ENCODE peak calls at places on chromosome 13, in four cellular contexts. One of them, this sample, is unnamed.

GRCh38 chr13:103517066-103517767 is 451.0 kb upstream of the SLC10A2 start:
- DNase-seq in A549: no peak
- DNase-seq in GM12878: peak; percentile 57
- DNase-seq in K562: no peak
- DNase-seq in this sample: no peak

GRCh38 chr13:98295371-98295770 is 118.3 kb upstream of the RNF113B start:
- DNase-seq in A549: no peak
- DNase-seq in GM12878: no peak
- DNase-seq in K562: no peak
- DNase-seq in this sample: peak; percentile 66

GRCh38 chr13:20814224-20814910 is 40.6 kb upstream of the EEF1AKMT1 start:
- DNase-seq in A549: peak; percentile 46
- DNase-seq in GM12878: no peak
- DNase-seq in K562: no peak
- DNase-seq in this sample: peak; percentile 96

GRCh38 chr13:26048745-26049144 is 3.1 kb downstream of the SHISA2 start:
- DNase-seq in A549: no peak
- DNase-seq in GM12878: no peak
- DNase-seq in K562: no peak
- DNase-seq in this sample: no peak

GRCh38 chr13:53445682-53446081 is 417.1 kb downstream of the OLFM4 start:
- DNase-seq in A549: no peak
- DNase-seq in GM12878: no peak
- DNase-seq in K562: no peak
- DNase-seq in this sample: no peak

GRCh38 chr13:90360785-90361184 is 986.7 kb upstream of the MIR17HG start:
- DNase-seq in A549: no peak
- DNase-seq in GM12878: no peak
- DNase-seq in K562: no peak
- DNase-seq in this sample: no peak

GRCh38 chr13:98416408-98416807 is 160.5 kb downstream of the STK24 start:
- DNase-seq in A549: no peak
- DNase-seq in GM12878: no peak
- DNase-seq in K562: no peak
- DNase-seq in this sample: no peak

GRCh38 chr13:29746167-29746677 is 104.2 kb downstream of the UBL3 start:
- DNase-seq in A549: no peak
- DNase-seq in GM12878: no peak
- DNase-seq in K562: no peak
- DNase-seq in this sample: no peak

GRCh38 chr13:97567510-97568243 is 133.7 kb downstream of the RAP2A start:
- DNase-seq in A549: peak; percentile 54
- DNase-seq in GM12878: peak; percentile 37
- DNase-seq in K562: no peak
- DNase-seq in this sample: peak; percentile 50

GRCh38 chr13:113485545-113485944 is 5.0 kb downstream of the DCUN1D2 start:
- DNase-seq in A549: no peak
- DNase-seq in GM12878: no peak
- DNase-seq in K562: no peak
- DNase-seq in this sample: no peak

GRCh38 chr13:40389081-40389641 is 277.3 kb downstream of the FOXO1 start:
- DNase-seq in A549: no peak
- DNase-seq in GM12878: peak; percentile 4
- DNase-seq in K562: no peak
- DNase-seq in this sample: no peak

GRCh38 chr13:49840266-49840665 is 47.8 kb upstream of the KPNA3 start:
- DNase-seq in A549: no peak
- DNase-seq in GM12878: no peak
- DNase-seq in K562: no peak
- DNase-seq in this sample: peak; percentile 14

GRCh38 chr13:81326913-81327312 is 986.0 kb upstream of the SPRY2 start:
- DNase-seq in A549: no peak
- DNase-seq in GM12878: no peak
- DNase-seq in K562: no peak
- DNase-seq in this sample: no peak
- TF ChIP-seq ELK1 in A549: no peak
- TF ChIP-seq ELK1 in GM12878: no peak
- TF ChIP-seq ELK1 in K562: no peak
- TF ChIP-seq ELK1 in this sample: no peak

GRCh38 chr13:111517641-111518010 is 197.2 kb downstream of the TEX29 start:
- DNase-seq in A549: no peak
- DNase-seq in GM12878: no peak
- DNase-seq in K562: no peak
- DNase-seq in this sample: no peak

GRCh38 chr13:111515648-111516047 is 195.2 kb downstream of the TEX29 start:
- DNase-seq in A549: no peak
- DNase-seq in GM12878: no peak
- DNase-seq in K562: no peak
- DNase-seq in this sample: no peak

GRCh38 chr13:111518161-111518791 is 197.8 kb downstream of the TEX29 start:
- DNase-seq in A549: peak; percentile 12
- DNase-seq in GM12878: no peak
- DNase-seq in K562: peak; percentile 10
- DNase-seq in this sample: no peak

GRCh38 chr13:111514646-111515617 is 194.5 kb downstream of the TEX29 start:
- DNase-seq in A549: no peak
- DNase-seq in GM12878: no peak
- DNase-seq in K562: no peak
- DNase-seq in this sample: no peak

DNA sequence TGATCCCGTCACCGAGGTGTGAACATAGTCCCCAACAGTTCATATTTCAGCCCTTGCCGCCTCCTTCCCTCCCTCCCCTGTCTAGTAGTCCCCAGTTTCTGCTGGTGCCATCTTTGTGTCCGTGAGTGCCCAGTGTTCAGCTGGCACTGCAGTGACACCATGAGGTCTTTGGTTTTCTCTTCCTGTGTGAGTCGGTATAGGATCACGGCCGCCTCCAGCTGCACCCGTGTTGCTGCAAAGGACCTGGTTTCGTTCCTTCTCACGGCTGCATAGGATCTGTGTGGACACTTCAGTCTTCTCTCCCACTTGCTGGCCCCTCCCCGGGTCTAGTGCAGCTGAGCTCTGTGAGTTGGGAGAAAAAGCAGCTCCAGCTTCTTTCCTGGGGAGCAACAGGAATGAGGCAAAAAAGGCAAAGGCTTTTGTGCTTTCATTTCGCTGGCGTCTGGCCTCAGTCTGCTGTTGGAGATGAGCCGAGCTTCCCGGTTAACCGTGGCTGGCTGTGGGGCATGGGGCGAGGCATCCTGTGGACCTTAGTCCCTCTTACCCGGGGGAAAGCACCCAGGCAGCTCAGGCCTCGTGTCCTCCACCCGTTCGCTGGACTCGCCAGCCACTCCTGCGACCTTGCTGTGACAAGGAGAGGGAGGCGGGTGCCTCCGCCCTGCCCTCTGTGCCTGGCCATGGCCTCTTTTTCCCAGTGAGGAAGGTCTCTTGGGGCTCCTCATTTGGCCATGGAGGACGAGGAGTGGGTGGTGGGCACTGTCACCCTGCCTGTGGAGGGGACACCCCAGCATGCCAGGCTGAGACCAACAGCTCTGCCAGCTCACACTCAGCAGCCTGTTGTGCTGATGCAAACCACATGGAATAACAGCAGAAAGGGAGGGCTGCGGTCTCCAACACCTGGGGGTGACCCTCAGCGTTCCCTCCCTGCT is 196.5 kb downstream of the TEX29 start:
- DNase-seq in A549: no peak
- DNase-seq in GM12878: no peak
- DNase-seq in K562: no peak
- DNase-seq in this sample: no peak
- H3K4me3 ChIP-seq in A549: no peak overlapping the region
- H3K4me3 ChIP-seq in GM12878: no peak overlapping the region
- H3K4me3 ChIP-seq in K562: no peak overlapping the region
- H3K4me3 ChIP-seq in this sample: no peak overlapping the region

DNA sequence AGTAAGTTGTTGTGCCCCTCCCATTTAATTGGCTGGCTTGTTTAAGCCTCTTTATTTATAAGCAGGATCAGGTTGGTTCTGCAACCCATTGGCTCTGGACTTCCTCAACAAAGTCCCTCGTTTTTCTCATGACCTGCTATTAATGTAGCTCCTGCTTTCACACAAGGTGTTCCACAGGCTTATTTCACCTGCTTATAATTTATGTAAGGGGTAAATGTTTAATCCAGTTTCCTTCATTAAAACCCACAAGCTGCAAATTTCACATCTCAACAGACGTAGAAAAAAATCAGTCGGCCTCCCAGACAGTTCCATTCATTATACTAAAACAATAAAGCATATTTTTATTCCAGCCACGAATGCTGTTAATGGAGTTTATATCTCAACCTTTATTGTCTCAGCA is 86.1 kb downstream of the TBC1D4 start:
- DNase-seq in A549: no peak
- DNase-seq in GM12878: no peak
- DNase-seq in K562: no peak
- DNase-seq in this sample: no peak
- TF ChIP-seq ELK1 in A549: no peak
- TF ChIP-seq ELK1 in GM12878: no peak
- TF ChIP-seq ELK1 in K562: no peak
- TF ChIP-seq ELK1 in this sample: no peak

GRCh38 chr13:101917833-101918755 is 465.6 kb downstream of the ITGBL1 start:
- DNase-seq in A549: no peak
- DNase-seq in GM12878: no peak
- DNase-seq in K562: no peak
- DNase-seq in this sample: no peak

GRCh38 chr13:101916108-101916757 is 463.8 kb downstream of the ITGBL1 start:
- DNase-seq in A549: peak; percentile 37
- DNase-seq in GM12878: no peak
- DNase-seq in K562: no peak
- DNase-seq in this sample: no peak

GRCh38 chr13:101915755-101916107 is 463.3 kb downstream of the ITGBL1 start:
- DNase-seq in A549: no peak
- DNase-seq in GM12878: no peak
- DNase-seq in K562: no peak
- DNase-seq in this sample: no peak

GRCh38 chr13:101916758-101917474 is 464.4 kb downstream of the ITGBL1 start:
- DNase-seq in A549: no peak
- DNase-seq in GM12878: no peak
- DNase-seq in K562: no peak
- DNase-seq in this sample: no peak

DNA sequence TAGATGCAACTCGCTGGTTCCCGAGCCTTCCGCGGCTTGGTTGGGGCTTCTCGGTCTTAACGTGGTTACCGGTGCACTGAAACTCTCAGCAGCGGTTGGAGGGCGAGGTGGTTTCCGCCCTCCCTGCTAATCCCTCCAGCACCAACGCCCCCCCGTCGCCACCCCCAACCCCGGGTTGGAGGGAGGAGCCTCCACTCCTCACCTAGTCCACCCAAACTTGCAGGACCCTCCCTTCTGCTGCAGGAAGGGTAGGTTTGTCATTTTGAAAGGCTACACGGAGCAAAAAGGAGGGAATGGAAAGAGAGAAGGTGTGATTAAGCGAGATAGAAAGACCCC is 465.0 kb downstream of the ITGBL1 start:
- DNase-seq in A549: no peak
- DNase-seq in GM12878: no peak
- DNase-seq in K562: no peak
- DNase-seq in this sample: no peak
- H3K4me3 ChIP-seq in A549: no peak overlapping the region
- H3K4me3 ChIP-seq in GM12878: no peak overlapping the region
- H3K4me3 ChIP-seq in K562: no peak overlapping the region
- H3K4me3 ChIP-seq in this sample: no peak overlapping the region

DNA sequence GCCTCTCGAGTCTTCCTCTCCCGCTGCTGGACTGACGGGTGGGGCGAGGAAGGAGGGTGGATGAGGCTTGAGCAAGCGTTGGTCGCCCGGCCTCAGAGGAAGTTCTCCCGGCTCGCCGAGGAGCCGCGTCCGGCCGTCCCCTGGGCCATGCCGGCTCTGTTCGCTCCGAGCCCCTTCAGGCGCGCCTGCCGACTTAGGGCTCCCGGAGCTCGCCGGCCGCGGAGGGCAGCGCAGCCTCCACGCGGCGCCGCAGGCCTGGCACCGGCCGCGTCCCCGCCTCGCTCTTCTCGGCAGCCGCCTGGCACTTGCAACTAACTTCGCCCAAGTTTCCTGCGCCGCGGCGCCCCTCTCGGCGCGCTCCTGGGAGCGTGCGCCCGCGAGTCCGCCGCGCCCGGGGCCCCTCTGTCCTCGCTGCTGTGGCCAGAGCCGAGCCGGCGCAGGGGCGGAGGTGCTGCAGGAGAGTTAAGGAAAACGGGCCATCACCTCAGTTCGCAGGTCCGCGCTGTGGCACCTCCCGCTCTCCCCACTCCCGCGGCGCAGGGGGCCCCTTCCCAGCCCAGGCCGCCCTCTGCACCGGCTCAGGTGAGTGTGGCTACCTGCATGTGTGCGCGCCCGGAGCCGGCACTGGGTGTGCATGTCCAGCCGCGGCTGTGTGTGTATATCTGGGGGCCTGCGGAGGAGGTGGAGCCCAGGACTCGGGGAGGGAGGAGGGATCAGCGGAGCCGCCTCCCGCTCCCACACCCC is 639 bp upstream of the SOX21 start:
- DNase-seq in A549: peak; percentile 55
- DNase-seq in GM12878: no peak
- DNase-seq in K562: no peak
- DNase-seq in this sample: peak; percentile 46
- TF ChIP-seq ELK1 in A549: no peak
- TF ChIP-seq ELK1 in GM12878: no peak
- TF ChIP-seq ELK1 in K562: no peak
- TF ChIP-seq ELK1 in this sample: no peak